ENCODE peak calls at places on chromosomes 5 and 9, in nine cellular contexts. X is hippocampal formation; Z is activated naive CD8-positive, alpha-beta T cell treated with anti-CD3 and anti-CD28 coated beads, Interleukin-2, amount 50 U/mL, for 16 hours; P is SJSA1; E is HCT116; B is T-helper 1 cell; Y is M059J; D is CD4-positive, alpha-beta T cell; O is C1 segment of cervical spinal cord. A is an unnamed sample.

GRCh38 chr9:69019808-69020207 is 5.9 kb upstream of the PRKACG start:
- DNase-seq in X (no peak), Z (no peak), P (no peak), E (no peak), B (no peak), Y (no peak), D (no peak), O (no peak), A (no peak)

GRCh38 chr9:36173861-36174260 is 4.7 kb downstream of the CCIN start:
- DNase-seq in X (no peak), Z (no peak), P (no peak), E (no peak), B (no peak), Y (no peak), D (no peak), O (no peak), A (no peak)

GRCh38 chr5:173324115-173325001 is 3.9 kb downstream of the STC2 start:
- DNase-seq in X (peak), Z (no peak), P (no peak), E (no peak), B (no peak), Y (no peak), D (no peak), O (peak), A (no peak)

GRCh38 chr5:176812269-176813259 is 2.2 kb downstream of the UNC5A start:
- DNase-seq in X (no peak), Z (no peak), P (no peak), E (no peak), B (no peak), Y (no peak), D (no peak), O (no peak), A (no peak)

GRCh38 chr9:111992523-111992922 is 95.9 kb downstream of the UGCG start:
- DNase-seq in X (no peak), Z (no peak), P (no peak), E (peak), B (no peak), Y (peak), D (no peak), O (no peak), A (no peak)

GRCh38 chr5:170307575-170308465 is 10.2 kb upstream of the LCP2 start:
- DNase-seq in X (no peak), Z (no peak), P (no peak), E (no peak), B (no peak), Y (peak), D (no peak), O (no peak), A (no peak)

GRCh38 chr5:174531782-174532191 is 192.6 kb upstream of the MSX2 start:
- DNase-seq in X (no peak), Z (no peak), P (no peak), E (no peak), B (no peak), Y (peak), D (no peak), O (no peak), A (no peak)

GRCh38 chr9:71733176-71733575 is 35.1 kb downstream of the CEMIP2 start:
- DNase-seq in X (no peak), Z (no peak), P (no peak), E (no peak), B (no peak), Y (no peak), D (no peak), O (no peak), A (no peak)

GRCh38 chr5:2914991-2915484 is 163.6 kb upstream of the IRX2 start:
- DNase-seq in X (no peak), Z (no peak), P (peak), E (no peak), B (no peak), Y (no peak), D (no peak), O (no peak), A (no peak)

GRCh38 chr5:35124932-35125331 is 77.2 kb upstream of the AGXT2 start:
- DNase-seq in X (no peak), Z (no peak), P (no peak), E (no peak), B (no peak), Y (no peak), D (no peak), O (no peak), A (no peak)

GRCh38 chr5:143161893-143162520 is 241.5 kb downstream of the NR3C1 start:
- DNase-seq in X (no peak), Z (no peak), P (no peak), E (no peak), B (no peak), Y (no peak), D (no peak), O (no peak), A (no peak)

GRCh38 chr5:176676361-176676824 is 29.1 kb downstream of the TSPAN17 start:
- DNase-seq in X (no peak), Z (no peak), P (peak), E (peak), B (no peak), Y (peak), D (no peak), O (no peak), A (no peak)

GRCh38 chr9:97900103-97900737 is 22.1 kb downstream of the TRMO start:
- DNase-seq in X (no peak), Z (no peak), P (no peak), E (no peak), B (no peak), Y (no peak), D (no peak), O (no peak), A (no peak)

GRCh38 chr5:35171108-35171507 is 59.2 kb downstream of the PRLR start:
- DNase-seq in X (no peak), Z (no peak), P (no peak), E (no peak), B (no peak), Y (peak), D (no peak), O (no peak), A (no peak)

GRCh38 chr5:154860123-154860522 is 1.7 kb downstream of the CNOT8 start:
- DNase-seq in X (no peak), Z (no peak), P (no peak), E (no peak), B (no peak), Y (peak), D (no peak), O (no peak), A (no peak)

GRCh38 chr9:110911659-110912473 is 126.4 kb downstream of the LPAR1 start:
- DNase-seq in X (no peak), Z (no peak), P (no peak), E (no peak), B (no peak), Y (no peak), D (no peak), O (no peak), A (no peak)

A was measured in T-helper 22 cell.